ENCODE peak calls at places on chromosome 16, in nine cellular contexts. W is fibroblast of lung; X is left cardiac atrium; G is NCI-H1694 treated with DMSO at 0.1 percent for 48 hours; I is stimulated activated CD8-positive, alpha-beta memory T cell treated with anti-CD3 and anti-CD28 coated beads, Interleukin-4, amount 100 ng/mL, for 24 hours; J is neural progenitor cell; P is NCI-H2081; V is GM04504; O is stimulated activated CD4-positive, alpha-beta T cell treated with anti-CD3 and anti-CD28 coated beads, Interleukin-1b, Interleukin-23, amount 100 ng/mL, for 48 hours. Y is an unnamed sample.
A peak's percentile ranks its signal among the peaks of the same experiment; 100 is the strongest.

GRCh38 chr16:22220714-22221113 is 14.6 kb downstream of the EEF2K start:
- DNase-seq in G (no peak), V (no peak), P (no peak), J (no peak), W (no peak), I (no peak), O (no peak), X (peak; percentile 49), Y (peak; percentile 65)

GRCh38 chr16:54027126-54027922 is 259.3 kb downstream of the IRX3 start:
- DNase-seq in O (no peak), X (no peak), J (no peak), G (no peak), I (no peak), V (no peak), P (no peak), W (peak; percentile 58), Y (no peak)

GRCh38 chr16:1335996-1336395 is 2.6 kb downstream of the BAIAP3 start:
- DNase-seq in J (peak; percentile 83), I (no peak), V (no peak), O (no peak), G (no peak), W (no peak), P (peak; percentile 7), X (no peak), Y (no peak)

GRCh38 chr16:50740747-50741146 is 1.1 kb upstream of the CYLD start:
- DNase-seq in W (no peak), I (no peak), P (no peak), V (no peak), O (no peak), G (no peak), J (no peak), X (no peak), Y (no peak)

GRCh38 chr16:17445421-17445820 is 25.3 kb downstream of the XYLT1 start:
- DNase-seq in I (no peak), V (no peak), W (no peak), O (no peak), G (no peak), J (peak; percentile 14), X (no peak), P (no peak), Y (no peak)

GRCh38 chr16:4382795-4383357 is 11.2 kb downstream of the VASN start:
- DNase-seq in W (no peak), I (no peak), G (no peak), J (no peak), O (no peak), P (no peak), X (peak; percentile 21), V (no peak), Y (peak; percentile 33)

GRCh38 chr16:72942021-72942420 is 105.9 kb downstream of the ZFHX3 start:
- DNase-seq in W (no peak), X (no peak), V (no peak), I (no peak), O (no peak), J (no peak), G (no peak), P (peak; percentile 20), Y (no peak)

GRCh38 chr16:89072216-89073130 is 21.2 kb upstream of the ACSF3 start:
- DNase-seq in J (no peak), O (no peak), I (no peak), X (no peak), W (no peak), V (peak; percentile 15), G (peak; percentile 26), P (no peak), Y (peak; percentile 42)

GRCh38 chr16:2532494-2533141 is 1.4 kb upstream of the CEMP1 start:
- DNase-seq in I (peak; percentile 39), X (no peak), O (peak; percentile 80), G (peak; percentile 33), J (peak; percentile 22), W (peak; percentile 52), V (no peak), P (peak; percentile 77), Y (peak; percentile 77)

GRCh38 chr16:66248096-66248495 is 118.4 kb upstream of the CDH5 start:
- DNase-seq in J (no peak), I (no peak), G (no peak), W (peak; percentile 73), V (no peak), P (no peak), X (peak; percentile 84), O (no peak), Y (peak; percentile 66)

GRCh38 chr16:88530051-88530857 is 39.9 kb upstream of the ZC3H18 start:
- DNase-seq in O (no peak), X (no peak), V (no peak), J (no peak), P (no peak), G (no peak), W (no peak), I (no peak), Y (no peak)

GRCh38 chr16:13733561-13733960 is 186.4 kb upstream of the ERCC4 start:
- DNase-seq in P (no peak), V (no peak), G (no peak), O (no peak), I (no peak), J (no peak), X (no peak), W (no peak), Y (no peak)

GRCh38 chr16:81040837-81041236 is 5.2 kb downstream of the ATMIN start:
- DNase-seq in V (no peak), O (no peak), W (no peak), G (no peak), X (no peak), P (no peak), J (peak; percentile 76), I (no peak), Y (no peak)

GRCh38 chr16:47600376-47600775 is 139.2 kb downstream of the PHKB start:
- DNase-seq in O (no peak), I (no peak), P (no peak), J (no peak), V (no peak), X (no peak), W (no peak), G (no peak), Y (no peak)

GRCh38 chr16:14531101-14531500 is 99.0 kb downstream of the PARN start:
- DNase-seq in V (no peak), W (no peak), O (no peak), I (no peak), P (no peak), X (no peak), G (no peak), J (no peak), Y (no peak)

GRCh38 chr16:65457084-65457483 is 335.2 kb upstream of the CDH11 start:
- DNase-seq in I (no peak), O (no peak), P (no peak), X (no peak), V (no peak), J (no peak), G (no peak), W (no peak), Y (no peak)

GRCh38 chr16:69711115-69711740 is 15.1 kb downstream of the NQO1 start:
- DNase-seq in V (no peak), J (no peak), W (no peak), I (no peak), O (peak; percentile 24), G (no peak), X (no peak), P (no peak), Y (no peak)

GRCh38 chr16:11862489-11862888 is 11.1 kb upstream of the RSL1D1 start:
- DNase-seq in W (no peak), X (no peak), O (no peak), P (no peak), V (no peak), I (no peak), J (no peak), G (no peak), Y (no peak)

GRCh38 chr16:5928476-5929055 is 831.0 kb upstream of the EEF2KMT start:
- DNase-seq in O (no peak), I (no peak), W (no peak), X (no peak), J (peak; percentile 54), P (no peak), V (no peak), G (no peak), Y (no peak)

GRCh38 chr16:70635356-70636016 is 10.9 kb upstream of the IL34 start:
- DNase-seq in O (no peak), W (peak; percentile 73), I (no peak), G (no peak), J (peak; percentile 93), X (peak; percentile 37), P (no peak), V (no peak), Y (no peak)

GRCh38 chr16:89315791-89316581 is 98.5 kb downstream of the ZNF778 start:
- DNase-seq in I (peak; percentile 58), V (peak; percentile 70), J (no peak), P (peak; percentile 49), G (no peak), O (peak; percentile 84), X (peak; percentile 65), W (peak; percentile 69), Y (peak; percentile 57)

GRCh38 chr16:69320731-69321073 is 9.6 kb downstream of the VPS4A start:
- DNase-seq in I (no peak), G (no peak), X (no peak), J (no peak), O (no peak), P (no peak), V (no peak), W (no peak), Y (no peak)

GRCh38 chr16:8914098-8914497 is 31.9 kb downstream of the LITAFD start:
- DNase-seq in I (no peak), O (no peak), X (no peak), G (no peak), P (no peak), V (no peak), W (no peak), J (no peak), Y (no peak)

GRCh38 chr16:87351320-87351698 is 32.3 kb downstream of the FBXO31 start:
- DNase-seq in V (peak; percentile 3), P (no peak), X (no peak), O (no peak), W (no peak), G (no peak), J (no peak), I (no peak), Y (no peak)

GRCh38 chr16:53761967-53762726 is 58.2 kb downstream of the FTO start:
- DNase-seq in I (no peak), G (no peak), O (no peak), X (no peak), W (no peak), P (no peak), J (no peak), V (no peak), Y (no peak)

GRCh38 chr16:17744903-17745581 is 274.3 kb upstream of the XYLT1 start:
- DNase-seq in J (peak; percentile 76), P (no peak), W (peak; percentile 38), V (no peak), O (no peak), X (no peak), G (no peak), I (no peak), Y (no peak)

GRCh38 chr16:14418795-14419225 is 211.2 kb downstream of the PARN start:
- DNase-seq in I (no peak), P (no peak), V (no peak), G (no peak), J (no peak), X (peak; percentile 54), W (no peak), O (no peak), Y (no peak)

GRCh38 chr16:56300901-56301351 is 109.6 kb downstream of the GNAO1 start:
- DNase-seq in V (no peak), X (no peak), O (no peak), J (peak; percentile 37), G (no peak), I (no peak), P (no peak), W (peak; percentile 6), Y (no peak)

Y was measured in heart left ventricle.